ENCODE peak calls at places on chromosome 1, in nine cellular contexts. One of them, this sample, is unnamed.

GRCh38 chr1:59026472-59026948 is 242.7 kb upstream of the JUN start:
- DNase-seq in fibroblast of lung: peak
- DNase-seq in aorta: no peak
- DNase-seq in GM23338: no peak
- DNase-seq in posterior cingulate gyrus: no peak
- DNase-seq in activated CD8-positive, alpha-beta memory T cell treated with anti-CD3 and anti-CD28 coated beads, Interleukin-2, amount 50 U/mL, for 4 hours: no peak
- DNase-seq in amygdala: no peak
- DNase-seq in cardiac fibroblast: peak
- DNase-seq in kidney epithelial cell: no peak
- DNase-seq in this sample: no peak

GRCh38 chr1:57674803-57675202 is 250.9 kb upstream of the DAB1 start:
- DNase-seq in fibroblast of lung: peak
- DNase-seq in aorta: no peak
- DNase-seq in GM23338: no peak
- DNase-seq in posterior cingulate gyrus: no peak
- DNase-seq in activated CD8-positive, alpha-beta memory T cell treated with anti-CD3 and anti-CD28 coated beads, Interleukin-2, amount 50 U/mL, for 4 hours: no peak
- DNase-seq in amygdala: no peak
- DNase-seq in cardiac fibroblast: peak
- DNase-seq in kidney epithelial cell: no peak
- DNase-seq in this sample: no peak

GRCh38 chr1:208198271-208198670 is 45.9 kb downstream of the PLXNA2 start:
- DNase-seq in fibroblast of lung: no peak
- DNase-seq in aorta: no peak
- DNase-seq in GM23338: no peak
- DNase-seq in posterior cingulate gyrus: no peak
- DNase-seq in activated CD8-positive, alpha-beta memory T cell treated with anti-CD3 and anti-CD28 coated beads, Interleukin-2, amount 50 U/mL, for 4 hours: no peak
- DNase-seq in amygdala: no peak
- DNase-seq in cardiac fibroblast: no peak
- DNase-seq in kidney epithelial cell: no peak
- DNase-seq in this sample: no peak

GRCh38 chr1:116916002-116916401 is 6.3 kb downstream of the PTGFRN start:
- DNase-seq in fibroblast of lung: no peak
- DNase-seq in aorta: no peak
- DNase-seq in GM23338: no peak
- DNase-seq in posterior cingulate gyrus: no peak
- DNase-seq in activated CD8-positive, alpha-beta memory T cell treated with anti-CD3 and anti-CD28 coated beads, Interleukin-2, amount 50 U/mL, for 4 hours: no peak
- DNase-seq in amygdala: no peak
- DNase-seq in cardiac fibroblast: no peak
- DNase-seq in kidney epithelial cell: peak
- DNase-seq in this sample: no peak

GRCh38 chr1:53147171-53147570 is 4.7 kb upstream of the SLC1A7 start:
- DNase-seq in fibroblast of lung: no peak
- DNase-seq in aorta: no peak
- DNase-seq in GM23338: no peak
- DNase-seq in posterior cingulate gyrus: no peak
- DNase-seq in activated CD8-positive, alpha-beta memory T cell treated with anti-CD3 and anti-CD28 coated beads, Interleukin-2, amount 50 U/mL, for 4 hours: no peak
- DNase-seq in amygdala: no peak
- DNase-seq in cardiac fibroblast: peak
- DNase-seq in kidney epithelial cell: no peak
- DNase-seq in this sample: no peak

GRCh38 chr1:86502721-86503430 is 34.1 kb downstream of the CLCA1 start:
- DNase-seq in fibroblast of lung: no peak
- DNase-seq in aorta: no peak
- DNase-seq in GM23338: peak
- DNase-seq in posterior cingulate gyrus: no peak
- DNase-seq in activated CD8-positive, alpha-beta memory T cell treated with anti-CD3 and anti-CD28 coated beads, Interleukin-2, amount 50 U/mL, for 4 hours: no peak
- DNase-seq in amygdala: no peak
- DNase-seq in cardiac fibroblast: peak
- DNase-seq in kidney epithelial cell: no peak
- DNase-seq in this sample: no peak

GRCh38 chr1:99650773-99651437 is 5.0 kb downstream of the PALMD start:
- DNase-seq in fibroblast of lung: no peak
- DNase-seq in aorta: no peak
- DNase-seq in GM23338: peak
- DNase-seq in posterior cingulate gyrus: no peak
- DNase-seq in activated CD8-positive, alpha-beta memory T cell treated with anti-CD3 and anti-CD28 coated beads, Interleukin-2, amount 50 U/mL, for 4 hours: no peak
- DNase-seq in amygdala: no peak
- DNase-seq in cardiac fibroblast: peak
- DNase-seq in kidney epithelial cell: no peak
- DNase-seq in this sample: no peak

GRCh38 chr1:183911285-183911684 is 106.4 kb downstream of the RGL1 start:
- DNase-seq in fibroblast of lung: no peak
- DNase-seq in aorta: peak
- DNase-seq in GM23338: no peak
- DNase-seq in posterior cingulate gyrus: no peak
- DNase-seq in activated CD8-positive, alpha-beta memory T cell treated with anti-CD3 and anti-CD28 coated beads, Interleukin-2, amount 50 U/mL, for 4 hours: no peak
- DNase-seq in amygdala: no peak
- DNase-seq in cardiac fibroblast: no peak
- DNase-seq in kidney epithelial cell: no peak
- DNase-seq in this sample: peak

GRCh38 chr1:212291505-212292134 is 6.4 kb downstream of the PPP2R5A start:
- DNase-seq in fibroblast of lung: peak
- DNase-seq in aorta: no peak
- DNase-seq in GM23338: peak
- DNase-seq in posterior cingulate gyrus: no peak
- DNase-seq in activated CD8-positive, alpha-beta memory T cell treated with anti-CD3 and anti-CD28 coated beads, Interleukin-2, amount 50 U/mL, for 4 hours: no peak
- DNase-seq in amygdala: no peak
- DNase-seq in cardiac fibroblast: peak
- DNase-seq in kidney epithelial cell: no peak
- DNase-seq in this sample: no peak

GRCh38 chr1:205124726-205125125 is 2.9 kb upstream of the RBBP5 start:
- DNase-seq in fibroblast of lung: no peak
- DNase-seq in aorta: no peak
- DNase-seq in GM23338: no peak
- DNase-seq in posterior cingulate gyrus: no peak
- DNase-seq in activated CD8-positive, alpha-beta memory T cell treated with anti-CD3 and anti-CD28 coated beads, Interleukin-2, amount 50 U/mL, for 4 hours: no peak
- DNase-seq in amygdala: no peak
- DNase-seq in cardiac fibroblast: no peak
- DNase-seq in kidney epithelial cell: no peak
- DNase-seq in this sample: no peak

GRCh38 chr1:31736675-31737074 is 27.5 kb downstream of the ADGRB2 start:
- DNase-seq in fibroblast of lung: no peak
- DNase-seq in aorta: no peak
- DNase-seq in GM23338: no peak
- DNase-seq in posterior cingulate gyrus: peak
- DNase-seq in activated CD8-positive, alpha-beta memory T cell treated with anti-CD3 and anti-CD28 coated beads, Interleukin-2, amount 50 U/mL, for 4 hours: peak
- DNase-seq in amygdala: no peak
- DNase-seq in cardiac fibroblast: no peak
- DNase-seq in kidney epithelial cell: no peak
- DNase-seq in this sample: no peak

GRCh38 chr1:240149488-240150094 is 57.9 kb downstream of the FMN2 start:
- DNase-seq in fibroblast of lung: peak
- DNase-seq in aorta: no peak
- DNase-seq in GM23338: peak
- DNase-seq in posterior cingulate gyrus: no peak
- DNase-seq in activated CD8-positive, alpha-beta memory T cell treated with anti-CD3 and anti-CD28 coated beads, Interleukin-2, amount 50 U/mL, for 4 hours: no peak
- DNase-seq in amygdala: no peak
- DNase-seq in cardiac fibroblast: peak
- DNase-seq in kidney epithelial cell: no peak
- DNase-seq in this sample: no peak

GRCh38 chr1:84506729-84507453 is 510 bp upstream of the GNG5 start:
- DNase-seq in fibroblast of lung: no peak
- DNase-seq in aorta: no peak
- DNase-seq in GM23338: peak
- DNase-seq in posterior cingulate gyrus: no peak
- DNase-seq in activated CD8-positive, alpha-beta memory T cell treated with anti-CD3 and anti-CD28 coated beads, Interleukin-2, amount 50 U/mL, for 4 hours: no peak
- DNase-seq in amygdala: no peak
- DNase-seq in cardiac fibroblast: no peak
- DNase-seq in kidney epithelial cell: no peak
- DNase-seq in this sample: no peak

GRCh38 chr1:66359815-66360214 is 174.1 kb upstream of the SGIP1 start:
- DNase-seq in fibroblast of lung: no peak
- DNase-seq in aorta: no peak
- DNase-seq in GM23338: no peak
- DNase-seq in posterior cingulate gyrus: no peak
- DNase-seq in activated CD8-positive, alpha-beta memory T cell treated with anti-CD3 and anti-CD28 coated beads, Interleukin-2, amount 50 U/mL, for 4 hours: no peak
- DNase-seq in amygdala: no peak
- DNase-seq in cardiac fibroblast: peak
- DNase-seq in kidney epithelial cell: no peak
- DNase-seq in this sample: no peak

GRCh38 chr1:1923681-1924000 is 4.6 kb upstream of the TMEM52 start:
- DNase-seq in fibroblast of lung: no peak
- DNase-seq in aorta: no peak
- DNase-seq in GM23338: no peak
- DNase-seq in posterior cingulate gyrus: no peak
- DNase-seq in activated CD8-positive, alpha-beta memory T cell treated with anti-CD3 and anti-CD28 coated beads, Interleukin-2, amount 50 U/mL, for 4 hours: no peak
- DNase-seq in amygdala: no peak
- DNase-seq in cardiac fibroblast: no peak
- DNase-seq in kidney epithelial cell: no peak
- DNase-seq in this sample: no peak

GRCh38 chr1:2921970-2922686 is 99.1 kb upstream of the ACTRT2 start:
- DNase-seq in fibroblast of lung: no peak
- DNase-seq in aorta: no peak
- DNase-seq in GM23338: peak
- DNase-seq in posterior cingulate gyrus: no peak
- DNase-seq in activated CD8-positive, alpha-beta memory T cell treated with anti-CD3 and anti-CD28 coated beads, Interleukin-2, amount 50 U/mL, for 4 hours: peak
- DNase-seq in amygdala: no peak
- DNase-seq in cardiac fibroblast: no peak
- DNase-seq in kidney epithelial cell: no peak
- DNase-seq in this sample: peak

GRCh38 chr1:21933397-21934248 is 3.5 kb downstream of the HSPG2 start:
- DNase-seq in fibroblast of lung: no peak
- DNase-seq in aorta: peak
- DNase-seq in GM23338: peak
- DNase-seq in posterior cingulate gyrus: no peak
- DNase-seq in activated CD8-positive, alpha-beta memory T cell treated with anti-CD3 and anti-CD28 coated beads, Interleukin-2, amount 50 U/mL, for 4 hours: no peak
- DNase-seq in amygdala: no peak
- DNase-seq in cardiac fibroblast: no peak
- DNase-seq in kidney epithelial cell: no peak
- DNase-seq in this sample: no peak

GRCh38 chr1:160800142-160800541 is 4.2 kb downstream of the LY9 start:
- DNase-seq in fibroblast of lung: no peak
- DNase-seq in aorta: no peak
- DNase-seq in GM23338: no peak
- DNase-seq in posterior cingulate gyrus: no peak
- DNase-seq in activated CD8-positive, alpha-beta memory T cell treated with anti-CD3 and anti-CD28 coated beads, Interleukin-2, amount 50 U/mL, for 4 hours: no peak
- DNase-seq in amygdala: no peak
- DNase-seq in cardiac fibroblast: no peak
- DNase-seq in kidney epithelial cell: no peak
- DNase-seq in this sample: no peak

This sample was measured in activated naive CD8-positive, alpha-beta T cell treated with anti-CD3 and anti-CD28 coated beads, Interleukin-2, amount 50 U/mL, for 24 hours.